ENCODE peak calls at places on chromosome 13, in six cellular contexts. W, P, N, X, L and S are unnamed samples.
A peak's percentile ranks its signal among the peaks of the same experiment; 100 is the strongest.

GRCh38 chr13:106567421-106568224 is at the start of gene ARGLU1:
- DNase-seq in W (peak; percentile 94), P (peak; percentile 92), N (peak; percentile 96), X (peak; percentile 95), L (peak; percentile 94), S (peak; percentile 80)

GRCh38 chr13:48006396-48006795 is 5.3 kb upstream of the SUCLA2 start:
- DNase-seq in W (no peak), P (no peak), N (no peak), X (no peak), L (no peak), S (no peak)

GRCh38 chr13:66660013-66660804 is 569.9 kb downstream of the PCDH9 start:
- DNase-seq in W (no peak), P (no peak), N (no peak), X (no peak), L (no peak), S (no peak)

GRCh38 chr13:112954488-112955270 is 14.3 kb upstream of the MCF2L start:
- DNase-seq in W (no peak), P (peak; percentile 71), N (no peak), X (no peak), L (no peak), S (no peak)

GRCh38 chr13:26372747-26373146 is 118.8 kb downstream of the CDK8 start:
- DNase-seq in W (no peak), P (no peak), N (peak; percentile 18), X (no peak), L (no peak), S (no peak)

GRCh38 chr13:35866801-35867200 is 264.4 kb downstream of the DCLK1 start:
- DNase-seq in W (no peak), P (no peak), N (no peak), X (no peak), L (no peak), S (no peak)

GRCh38 chr13:25281193-25281936 is 5.9 kb downstream of the MTMR6 start:
- DNase-seq in W (peak; percentile 58), P (no peak), N (no peak), X (no peak), L (no peak), S (no peak)

GRCh38 chr13:24251525-24251924 is 57.9 kb upstream of the C1QTNF9 start:
- DNase-seq in W (no peak), P (no peak), N (peak; percentile 90), X (no peak), L (peak; percentile 61), S (no peak)

GRCh38 chr13:44068737-44069136 is 189.0 kb downstream of the LACC1 start:
- DNase-seq in W (no peak), P (peak; percentile 8), N (no peak), X (no peak), L (no peak), S (no peak)

GRCh38 chr13:51761638-51762350 is 42.2 kb downstream of the DHRS12 start:
- DNase-seq in W (no peak), P (no peak), N (no peak), X (no peak), L (no peak), S (no peak)

GRCh38 chr13:30616927-30617314 is 799 bp upstream of the USPL1 start:
- DNase-seq in W (peak; percentile 86), P (peak; percentile 63), N (no peak), X (peak; percentile 78), L (peak; percentile 83), S (peak; percentile 69)

GRCh38 chr13:21625366-21625765 is 21.4 kb upstream of the MICU2 start:
- DNase-seq in W (peak; percentile 63), P (peak; percentile 20), N (peak; percentile 21), X (peak; percentile 67), L (peak; percentile 65), S (no peak)

GRCh38 chr13:98461525-98462240 is 115.2 kb downstream of the STK24 start:
- DNase-seq in W (no peak), P (no peak), N (no peak), X (no peak), L (no peak), S (no peak)

GRCh38 chr13:106942558-106942957 is 374.6 kb upstream of the ARGLU1 start:
- DNase-seq in W (peak; percentile 19), P (no peak), N (no peak), X (no peak), L (no peak), S (no peak)

GRCh38 chr13:42355118-42355840 is 83.3 kb downstream of the AKAP11 start:
- DNase-seq in W (no peak), P (no peak), N (peak; percentile 79), X (no peak), L (no peak), S (no peak)

GRCh38 chr13:96178759-96179158 is 88.9 kb downstream of the HS6ST3 start:
- DNase-seq in W (no peak), P (no peak), N (no peak), X (no peak), L (no peak), S (no peak)

GRCh38 chr13:57314897-57315520 is 148.0 kb downstream of the PRR20E start:
- DNase-seq in W (no peak), P (no peak), N (no peak), X (no peak), L (no peak), S (no peak)

GRCh38 chr13:31773538-31773937 is 34.2 kb downstream of the RXFP2 start:
- DNase-seq in W (no peak), P (no peak), N (no peak), X (no peak), L (no peak), S (no peak)

GRCh38 chr13:39349391-39349790 is 253.6 kb downstream of the LHFPL6 start:
- DNase-seq in W (no peak), P (no peak), N (no peak), X (no peak), L (no peak), S (no peak)

GRCh38 chr13:81480634-81481033 is 1139.7 kb upstream of the SPRY2 start:
- DNase-seq in W (no peak), P (peak; percentile 56), N (no peak), X (no peak), L (peak; percentile 1), S (no peak)

GRCh38 chr13:39410089-39410901 is 192.7 kb downstream of the LHFPL6 start:
- DNase-seq in W (peak; percentile 33), P (no peak), N (no peak), X (no peak), L (no peak), S (peak; percentile 50)

GRCh38 chr13:23707674-23708073 is 137.5 kb downstream of the TNFRSF19 start:
- DNase-seq in W (no peak), P (peak; percentile 4), N (no peak), X (peak; percentile 11), L (no peak), S (no peak)

GRCh38 chr13:31477961-31478360 is 261.4 kb upstream of the RXFP2 start:
- DNase-seq in W (no peak), P (no peak), N (no peak), X (no peak), L (no peak), S (no peak)

GRCh38 chr13:90933097-90933826 is 414.2 kb upstream of the MIR17HG start:
- DNase-seq in W (no peak), P (no peak), N (no peak), X (no peak), L (no peak), S (no peak)

GRCh38 chr13:91459485-91459884 is 61.1 kb downstream of the GPC5 start:
- DNase-seq in W (no peak), P (no peak), N (peak; percentile 2), X (no peak), L (no peak), S (no peak)

GRCh38 chr13:113225515-113225914 is 16.1 kb downstream of the CUL4A start:
- DNase-seq in W (no peak), P (no peak), N (no peak), X (no peak), L (no peak), S (no peak)

GRCh38 chr13:43730642-43731041 is 56.1 kb downstream of the ENOX1 start:
- DNase-seq in W (no peak), P (no peak), N (no peak), X (no peak), L (no peak), S (no peak)

GRCh38 chr13:72004975-72005374 is 138.0 kb upstream of the DACH1 start:
- DNase-seq in W (no peak), P (no peak), N (no peak), X (no peak), L (no peak), S (no peak)

GRCh38 chr13:41496420-41497234 is 39.3 kb downstream of the RGCC start:
- DNase-seq in W (peak; percentile 14), P (no peak), N (no peak), X (peak; percentile 53), L (no peak), S (no peak)

GRCh38 chr13:42971670-42972355 is 20.2 kb downstream of the EPSTI1 start:
- DNase-seq in W (no peak), P (no peak), N (no peak), X (no peak), L (no peak), S (peak; percentile 12)

GRCh38 chr13:39263033-39263432 is 224.8 kb downstream of the NHLRC3 start:
- DNase-seq in W (peak; percentile 59), P (peak; percentile 74), N (peak; percentile 1), X (peak; percentile 21), L (peak; percentile 59), S (peak; percentile 75)

GRCh38 chr13:98845726-98846125 is 93.3 kb upstream of the SLC15A1 start:
- DNase-seq in W (no peak), P (no peak), N (no peak), X (no peak), L (no peak), S (no peak)

GRCh38 chr13:47258384-47258783 is 361.5 kb upstream of the HTR2A start:
- DNase-seq in W (no peak), P (no peak), N (no peak), X (no peak), L (no peak), S (no peak)

GRCh38 chr13:58584610-58585009 is 953.1 kb downstream of the PCDH17 start:
- DNase-seq in W (no peak), P (no peak), N (no peak), X (no peak), L (no peak), S (no peak)

GRCh38 chr13:79901336-79901735 is 420.4 kb downstream of the NDFIP2 start:
- DNase-seq in W (peak; percentile 21), P (no peak), N (no peak), X (no peak), L (no peak), S (no peak)

GRCh38 chr13:101323601-101324000 is 92.7 kb downstream of the NALCN start:
- DNase-seq in W (no peak), P (no peak), N (no peak), X (no peak), L (no peak), S (no peak)